ENCODE peak calls at places on chromosome 6, in seven cellular contexts. I is dorsolateral prefrontal cortex; F is CD8-positive, alpha-beta T cell; R is Calu3; E is A549; V is AG09319; K is PC-9. W is an unnamed sample.

GRCh38 chr6:46917002-46917401 is 4.7 kb downstream of the ADGRF5 start:
- DNase-seq in I (no peak), F (no peak), R (no peak), E (no peak), V (no peak), K (no peak), W (no peak)

GRCh38 chr6:131453803-131454202 is 119.2 kb upstream of the ARG1 start:
- DNase-seq in I (no peak), F (no peak), R (no peak), E (no peak), V (no peak), K (no peak), W (no peak)

GRCh38 chr6:133938533-133938932 is 14.5 kb upstream of the TBPL1 start:
- DNase-seq in I (no peak), F (no peak), R (no peak), E (no peak), V (no peak), K (no peak), W (no peak)

GRCh38 chr6:157954150-157955117 is 27.2 kb upstream of the SYNJ2 start:
- DNase-seq in I (no peak), F (no peak), R (peak), E (no peak), V (no peak), K (peak), W (no peak)

GRCh38 chr6:114327074-114327473 is 15.7 kb downstream of the HS3ST5 start:
- DNase-seq in I (no peak), F (no peak), R (no peak), E (no peak), V (no peak), K (no peak), W (no peak)

GRCh38 chr6:147063469-147064031 is 140.7 kb upstream of the STXBP5 start:
- DNase-seq in I (no peak), F (no peak), R (peak), E (no peak), V (no peak), K (no peak), W (no peak)

GRCh38 chr6:118939683-118940082 is 4.7 kb upstream of the MCM9 start:
- DNase-seq in I (no peak), F (no peak), R (no peak), E (no peak), V (no peak), K (no peak), W (no peak)

GRCh38 chr6:100455230-100456124 is 9.2 kb downstream of the SIM1 start:
- DNase-seq in I (no peak), F (no peak), R (no peak), E (no peak), V (no peak), K (no peak), W (no peak)

GRCh38 chr6:120279706-120280105 is 930.1 kb upstream of the MAN1A1 start:
- DNase-seq in I (no peak), F (no peak), R (no peak), E (no peak), V (no peak), K (no peak), W (no peak)

GRCh38 chr6:151294561-151295101 is 54.9 kb downstream of the AKAP12 start:
- DNase-seq in I (no peak), F (no peak), R (no peak), E (no peak), V (no peak), K (no peak), W (no peak)

GRCh38 chr6:88238901-88239300 is 72.8 kb upstream of the CNR1 start:
- DNase-seq in I (no peak), F (no peak), R (no peak), E (no peak), V (no peak), K (no peak), W (no peak)

DNA sequence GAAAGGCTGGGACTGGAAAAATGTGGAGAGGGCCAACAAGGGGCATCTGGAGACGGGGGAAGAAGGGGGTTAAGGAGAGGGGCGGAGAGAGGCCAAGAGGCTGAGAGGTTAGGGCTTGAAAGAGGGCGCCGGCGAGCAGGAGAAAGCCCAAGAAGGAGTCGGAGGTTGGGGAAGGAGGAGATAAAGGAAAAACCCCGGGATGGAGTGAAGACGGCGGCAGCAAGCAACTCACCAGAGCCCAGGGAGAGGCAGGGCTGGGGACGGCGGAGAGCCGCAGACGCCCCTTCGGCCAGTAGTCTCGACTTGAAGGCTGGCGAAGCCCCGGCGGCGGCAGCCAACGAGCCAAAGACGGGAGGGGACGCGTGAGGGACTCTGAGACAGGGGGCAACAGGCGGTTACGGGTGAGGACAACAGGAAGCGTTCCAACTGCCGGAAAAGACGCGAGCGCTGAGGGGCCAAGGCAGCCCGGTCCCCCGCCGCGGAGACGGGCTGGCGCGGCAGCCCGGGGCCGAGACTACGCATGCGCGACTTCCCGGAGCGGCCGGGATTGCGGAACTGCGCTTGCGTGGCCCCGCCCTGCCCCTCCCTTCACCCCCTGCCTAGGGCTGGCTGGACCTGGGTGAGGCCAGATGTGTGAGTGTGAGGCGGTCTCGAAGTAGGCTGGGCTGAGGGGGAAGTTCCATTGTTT is at the start of gene STK38:
- DNase-seq in I (peak), F (peak), R (peak), E (peak), V (peak), K (peak), W (peak)
- TF ChIP-seq CTCF in I (peak), F (no peak), R (no peak), E (peak), V (peak), K (peak), W (peak)

DNA sequence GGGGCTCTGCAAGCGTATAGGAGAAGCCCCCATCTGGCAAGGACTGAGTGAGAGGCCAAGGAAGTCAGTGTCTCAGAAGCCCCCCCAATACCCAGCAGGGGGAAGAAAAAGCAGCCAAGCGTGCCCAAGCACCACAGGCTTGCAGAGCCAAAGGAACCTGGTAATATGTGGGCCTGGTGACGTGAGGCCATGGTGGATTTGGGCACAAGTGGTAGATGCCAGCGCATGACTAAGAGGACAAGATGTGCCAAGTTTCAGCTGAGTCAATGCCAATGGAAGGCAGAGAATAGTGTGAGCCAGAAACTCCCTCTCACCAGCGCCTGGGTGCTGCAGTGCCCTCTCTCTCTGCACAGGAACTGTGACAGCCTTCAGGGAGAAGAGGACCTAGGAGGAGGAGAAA is 110.0 kb downstream of the QRSL1 start:
- DNase-seq in I (peak), F (no peak), R (peak), E (peak), V (no peak), K (peak), W (no peak)
- TF ChIP-seq CTCF in I (no peak), F (no peak), R (no peak), E (no peak), V (no peak), K (no peak), W (no peak)

GRCh38 chr6:11006060-11006459 is 38.0 kb downstream of the ELOVL2 start:
- DNase-seq in I (no peak), F (no peak), R (no peak), E (no peak), V (peak), K (no peak), W (no peak)
- TF ChIP-seq CTCF in I (no peak), F (no peak), R (no peak), E (no peak), V (no peak), K (no peak), W (no peak)

GRCh38 chr6:125116170-125116569 is 37.4 kb upstream of the TPD52L1 start:
- DNase-seq in I (no peak), F (no peak), R (no peak), E (no peak), V (no peak), K (no peak), W (no peak)

GRCh38 chr6:125111219-125111983 is 42.2 kb upstream of the TPD52L1 start:
- DNase-seq in I (no peak), F (no peak), R (no peak), E (no peak), V (no peak), K (no peak), W (no peak)

GRCh38 chr6:125110056-125110455 is 43.5 kb upstream of the TPD52L1 start:
- DNase-seq in I (no peak), F (no peak), R (no peak), E (no peak), V (no peak), K (no peak), W (no peak)

GRCh38 chr6:125114248-125114858 is 39.2 kb upstream of the TPD52L1 start:
- DNase-seq in I (no peak), F (no peak), R (peak), E (peak), V (no peak), K (peak), W (no peak)

DNA sequence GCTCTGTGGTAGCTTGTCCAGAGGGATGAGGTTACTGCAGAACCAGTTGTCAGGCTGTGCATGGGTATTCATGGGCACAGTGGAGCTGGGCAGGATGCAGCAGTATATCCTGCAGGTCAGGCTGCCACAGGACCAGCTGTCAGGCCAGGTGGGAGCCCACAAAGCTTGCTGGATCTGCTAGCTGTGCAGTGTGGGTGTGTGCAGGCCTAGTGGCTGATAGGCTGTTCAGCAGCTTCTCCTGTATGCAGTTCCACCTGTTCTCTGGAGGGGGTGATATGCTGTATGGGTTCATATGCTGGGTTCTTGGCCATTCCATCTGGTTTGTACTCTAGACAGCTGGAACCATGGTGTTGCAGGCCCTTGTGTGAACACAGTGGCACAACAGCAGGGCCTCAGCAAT is 40.6 kb upstream of the TPD52L1 start:
- DNase-seq in I (no peak), F (no peak), R (no peak), E (no peak), V (no peak), K (no peak), W (no peak)
- TF ChIP-seq CTCF in I (no peak), F (no peak), R (no peak), E (no peak), V (no peak), K (no peak), W (no peak)

DNA sequence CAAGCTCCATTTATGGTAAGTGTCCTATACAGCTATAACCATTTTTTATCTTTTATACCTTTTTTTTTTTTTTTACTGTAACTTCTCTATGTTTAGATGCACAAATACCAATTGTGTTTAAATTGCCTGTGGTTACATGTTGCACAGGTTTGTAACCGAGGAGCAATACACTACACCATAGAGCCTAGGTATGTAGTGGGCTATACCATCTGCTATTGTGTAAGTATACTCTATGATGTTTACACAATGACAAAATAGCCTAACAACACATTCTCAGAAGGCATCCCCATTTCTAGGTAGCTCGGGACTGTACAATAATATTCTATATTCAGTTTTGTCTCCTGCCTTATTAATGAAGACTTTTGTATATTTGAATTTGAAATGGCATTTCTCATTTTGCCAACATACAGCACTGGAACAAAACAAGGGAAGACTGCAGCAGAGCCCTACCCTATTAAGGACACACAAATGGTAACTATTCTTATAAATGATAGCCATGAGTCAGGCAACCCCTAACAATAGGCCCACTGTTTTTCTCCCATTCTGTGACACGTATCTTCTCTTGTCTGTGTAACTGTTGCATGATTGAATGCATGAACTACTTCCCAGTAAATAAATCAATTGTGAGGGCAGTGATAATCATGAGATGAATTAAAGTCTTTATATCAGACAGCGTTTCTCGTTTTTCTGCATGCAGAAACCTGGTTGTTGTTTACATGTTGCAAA is 174.1 kb downstream of the EPM2A start:
- DNase-seq in I (no peak), F (no peak), R (no peak), E (no peak), V (no peak), K (no peak), W (no peak)
- TF ChIP-seq CTCF in I (no peak), F (no peak), R (no peak), E (no peak), V (no peak), K (no peak), W (no peak)

GRCh38 chr6:64527899-64528298 is 892.3 kb downstream of the PHF3 start:
- DNase-seq in I (no peak), F (no peak), R (no peak), E (no peak), V (no peak), K (no peak), W (no peak)

GRCh38 chr6:64520050-64520449 is 884.4 kb downstream of the PHF3 start:
- DNase-seq in I (no peak), F (no peak), R (no peak), E (peak), V (no peak), K (no peak), W (no peak)

GRCh38 chr6:64522859-64523258 is 887.3 kb downstream of the PHF3 start:
- DNase-seq in I (no peak), F (no peak), R (no peak), E (no peak), V (no peak), K (no peak), W (no peak)
- TF ChIP-seq CTCF in I (no peak), F (no peak), R (no peak), E (no peak), V (no peak), K (no peak), W (peak)

GRCh38 chr6:3371222-3371949 is 85.5 kb downstream of the SLC22A23 start:
- DNase-seq in I (no peak), F (no peak), R (no peak), E (no peak), V (no peak), K (no peak), W (no peak)

GRCh38 chr6:3372912-3373554 is 83.8 kb downstream of the SLC22A23 start:
- DNase-seq in I (no peak), F (no peak), R (no peak), E (no peak), V (no peak), K (no peak), W (no peak)

GRCh38 chr6:3370361-3371221 is 86.3 kb downstream of the SLC22A23 start:
- DNase-seq in I (no peak), F (no peak), R (no peak), E (no peak), V (no peak), K (no peak), W (no peak)

GRCh38 chr6:3373597-3374203 is 83.2 kb downstream of the SLC22A23 start:
- DNase-seq in I (no peak), F (no peak), R (no peak), E (no peak), V (no peak), K (no peak), W (no peak)

GRCh38 chr6:3372184-3372846 is 84.5 kb downstream of the SLC22A23 start:
- DNase-seq in I (no peak), F (no peak), R (no peak), E (no peak), V (no peak), K (no peak), W (no peak)
- TF ChIP-seq CTCF in I (no peak), F (no peak), R (no peak), E (no peak), V (peak), K (no peak), W (no peak)

DNA sequence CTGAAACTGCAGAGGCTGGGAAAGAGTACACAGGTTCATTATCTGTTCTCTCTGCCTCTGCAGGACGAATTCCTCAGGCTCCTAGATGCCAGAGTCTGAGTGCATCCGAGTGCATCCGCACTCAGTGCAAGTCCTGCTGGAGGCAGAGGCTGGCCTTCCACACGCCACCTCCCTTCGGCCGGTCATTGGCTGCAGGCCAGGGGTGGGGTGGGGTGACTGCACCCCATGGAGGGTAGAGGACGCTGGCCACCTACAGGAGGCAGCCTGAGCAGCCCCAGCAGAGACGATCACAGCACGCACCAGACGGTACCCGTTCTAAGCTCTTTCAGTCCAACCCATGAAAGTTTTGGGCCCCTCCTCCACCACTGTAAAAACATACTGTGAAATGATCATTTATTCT is 11.7 kb downstream of the SFT2D1 start:
- DNase-seq in I (peak), F (no peak), R (peak), E (peak), V (no peak), K (no peak), W (no peak)
- TF ChIP-seq CTCF in I (peak), F (no peak), R (no peak), E (no peak), V (no peak), K (no peak), W (peak)

W was measured in type B pancreatic cell.